ENCODE peak calls at places on chromosomes 1 and 21, in nine cellular contexts. E, V, G, T, I, P, Z, S and L are unnamed samples.

GRCh38 chr1:54200519-54200997 is 591 bp downstream of the MRPL37 start:
- DNase-seq in P (no peak), S (no peak), E (no peak), I (peak), V (no peak), T (no peak), Z (no peak), G (no peak), L (no peak)

GRCh38 chr1:223140551-223140950 is 2.5 kb downstream of the TLR5 start:
- DNase-seq in E (no peak), G (no peak), I (no peak), T (no peak), Z (no peak), V (no peak), P (no peak), S (no peak), L (no peak)

GRCh38 chr21:35882791-35883240 is 177.5 kb downstream of the SETD4 start:
- DNase-seq in P (no peak), G (peak), Z (no peak), S (no peak), E (peak), T (no peak), V (peak), I (peak), L (peak)

GRCh38 chr1:162145966-162146696 is 76.6 kb downstream of the NOS1AP start:
- DNase-seq in V (no peak), S (no peak), T (no peak), I (no peak), E (no peak), P (no peak), G (no peak), Z (no peak), L (no peak)

GRCh38 chr1:55735110-55735509 is 519.9 kb upstream of the USP24 start:
- DNase-seq in P (no peak), V (no peak), E (no peak), G (no peak), I (peak), T (no peak), S (no peak), Z (no peak), L (no peak)

GRCh38 chr1:180503274-180503862 is 991 bp upstream of the ACBD6 start:
- DNase-seq in V (peak), T (no peak), P (no peak), Z (no peak), E (no peak), S (no peak), G (no peak), I (no peak), L (peak)

GRCh38 chr1:30905403-30905802 is 3.2 kb downstream of the SDC3 start:
- DNase-seq in E (no peak), P (no peak), G (no peak), V (no peak), T (no peak), I (no peak), S (no peak), Z (no peak), L (no peak)

GRCh38 chr1:54842206-54842915 is 41.2 kb upstream of the TTC22 start:
- DNase-seq in S (no peak), V (no peak), I (no peak), P (no peak), G (no peak), E (no peak), Z (no peak), T (no peak), L (no peak)

GRCh38 chr1:118627435-118627834 is 360.7 kb downstream of the TBX15 start:
- DNase-seq in I (peak), V (no peak), S (no peak), G (no peak), Z (no peak), P (no peak), T (no peak), E (no peak), L (no peak)

GRCh38 chr1:1171551-1172340 is 1.9 kb upstream of the TTLL10 start:
- DNase-seq in V (no peak), E (no peak), Z (no peak), I (no peak), S (no peak), T (peak), P (no peak), G (peak), L (no peak)

GRCh38 chr1:29502225-29502755 is 266.0 kb downstream of the PTPRU start:
- DNase-seq in V (no peak), P (no peak), T (no peak), S (no peak), I (no peak), Z (no peak), G (no peak), E (no peak), L (no peak)

GRCh38 chr1:180188679-180189175 is 34.1 kb downstream of the QSOX1 start:
- DNase-seq in G (no peak), V (no peak), P (no peak), Z (no peak), E (no peak), S (no peak), T (no peak), I (no peak), L (no peak)

GRCh38 chr1:151822404-151822803 is 9.2 kb downstream of the RORC start:
- DNase-seq in P (no peak), T (no peak), S (no peak), G (no peak), Z (no peak), V (no peak), I (no peak), E (no peak), L (no peak)

GRCh38 chr1:213604477-213604876 is 383.3 kb upstream of the PROX1 start:
- DNase-seq in I (no peak), T (no peak), E (no peak), S (no peak), P (no peak), Z (no peak), V (no peak), G (no peak), L (no peak)

GRCh38 chr1:213605732-213606131 is 382.0 kb upstream of the PROX1 start:
- DNase-seq in I (no peak), Z (no peak), P (no peak), S (no peak), G (no peak), T (peak), V (no peak), E (no peak), L (no peak)

GRCh38 chr1:213600879-213601278 is 386.9 kb upstream of the PROX1 start:
- DNase-seq in I (no peak), G (no peak), S (no peak), P (no peak), E (no peak), Z (no peak), V (no peak), T (no peak), L (no peak)

GRCh38 chr1:213606252-213606820 is 381.4 kb upstream of the PROX1 start:
- DNase-seq in I (no peak), G (no peak), P (no peak), S (no peak), T (no peak), Z (no peak), E (no peak), V (no peak), L (no peak)

DNA sequence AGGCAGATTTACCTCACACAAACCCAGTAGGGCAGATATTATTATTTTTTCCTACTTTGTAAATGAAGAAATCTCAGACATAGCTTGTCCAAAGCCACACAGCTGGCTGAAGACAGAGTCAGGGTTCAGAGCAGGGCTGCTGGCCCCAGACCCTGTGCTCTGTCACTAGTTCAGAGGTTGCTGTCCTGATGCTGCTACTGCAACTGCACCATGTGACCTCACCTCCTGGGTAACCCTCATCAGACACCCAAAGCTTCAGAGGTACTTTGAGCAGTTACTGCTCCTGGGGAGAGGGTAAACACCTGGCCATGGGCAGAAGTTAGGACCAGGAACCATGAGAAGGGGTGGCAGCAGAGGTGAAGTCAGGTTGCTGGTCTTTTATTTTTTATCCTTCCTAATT is 384.7 kb upstream of the PROX1 start:
- DNase-seq in P (no peak), G (no peak), S (no peak), E (no peak), Z (no peak), I (no peak), V (no peak), T (no peak), L (no peak)
- TF ChIP-seq CTCF in P (no peak), G (no peak), S (no peak), E (no peak), Z (no peak), I (no peak), V (no peak), T (no peak), L (no peak)

GRCh38 chr1:76158126-76158525 is 83.6 kb downstream of the ST6GALNAC3 start:
- DNase-seq in T (no peak), P (no peak), Z (no peak), E (no peak), V (no peak), I (no peak), G (no peak), S (no peak), L (no peak)

GRCh38 chr1:76160225-76160624 is 85.7 kb downstream of the ST6GALNAC3 start:
- DNase-seq in I (no peak), V (no peak), G (no peak), P (no peak), E (no peak), Z (no peak), S (no peak), T (no peak), L (no peak)

GRCh38 chr1:76156987-76157386 is 82.4 kb downstream of the ST6GALNAC3 start:
- DNase-seq in S (no peak), I (no peak), T (no peak), Z (no peak), P (no peak), E (no peak), V (no peak), G (no peak), L (no peak)

GRCh38 chr1:76153856-76154212 is 79.3 kb downstream of the ST6GALNAC3 start:
- DNase-seq in I (no peak), S (no peak), G (no peak), V (no peak), E (no peak), Z (no peak), T (no peak), P (no peak), L (no peak)

DNA sequence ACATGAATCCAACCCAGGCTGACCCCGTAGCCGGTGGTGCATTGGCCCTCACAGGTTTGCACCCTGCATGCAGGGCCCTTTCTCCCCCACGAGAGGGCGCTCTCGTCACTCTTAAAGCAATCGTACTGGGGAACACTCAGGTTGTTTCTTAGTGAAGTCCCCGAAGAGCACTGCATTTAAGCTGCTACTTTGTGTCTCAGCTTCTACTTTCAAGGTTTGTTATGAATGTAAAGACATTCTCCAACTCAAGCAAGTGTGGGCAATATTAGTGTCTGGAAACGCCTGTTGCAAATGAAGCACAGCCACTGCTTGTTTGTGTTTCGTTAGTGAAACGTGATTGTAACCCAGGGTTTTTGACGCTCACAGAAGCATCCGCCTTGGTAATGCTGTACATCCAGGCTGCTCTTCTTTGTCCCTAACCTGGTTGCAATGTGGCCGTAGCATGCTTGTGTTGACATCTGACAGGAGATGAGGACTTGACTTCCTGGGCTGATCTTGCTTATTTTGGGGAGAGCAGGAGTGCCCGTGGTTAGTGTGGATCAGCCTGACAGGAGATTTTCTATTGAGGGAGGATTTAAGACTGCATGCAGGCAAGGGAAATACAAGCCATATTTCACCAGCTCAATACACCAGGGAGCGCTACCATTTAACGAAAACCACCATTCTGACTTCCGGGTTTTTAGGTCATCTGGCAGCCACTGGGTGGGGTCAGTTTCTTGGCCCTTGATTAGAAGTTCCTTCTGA is 79.8 kb downstream of the ST6GALNAC3 start:
- DNase-seq in E (peak), S (peak), T (peak), Z (peak), G (peak), I (peak), V (peak), P (peak), L (peak)
- H3K4me3 ChIP-seq in E (peak), S (peak), T (no peak), Z (no peak), G (peak), I (no peak), V (peak), P (peak), L (peak)

GRCh38 chr21:32578107-32578691 is 7.1 kb downstream of the TCP10L start:
- DNase-seq in Z (peak), V (peak), S (no peak), P (no peak), I (peak), E (no peak), T (no peak), G (no peak), L (peak)
- TF ChIP-seq CTCF in Z (peak), V (peak), S (no peak), P (no peak), I (peak), E (peak), T (peak), G (no peak), L (peak)

DNA sequence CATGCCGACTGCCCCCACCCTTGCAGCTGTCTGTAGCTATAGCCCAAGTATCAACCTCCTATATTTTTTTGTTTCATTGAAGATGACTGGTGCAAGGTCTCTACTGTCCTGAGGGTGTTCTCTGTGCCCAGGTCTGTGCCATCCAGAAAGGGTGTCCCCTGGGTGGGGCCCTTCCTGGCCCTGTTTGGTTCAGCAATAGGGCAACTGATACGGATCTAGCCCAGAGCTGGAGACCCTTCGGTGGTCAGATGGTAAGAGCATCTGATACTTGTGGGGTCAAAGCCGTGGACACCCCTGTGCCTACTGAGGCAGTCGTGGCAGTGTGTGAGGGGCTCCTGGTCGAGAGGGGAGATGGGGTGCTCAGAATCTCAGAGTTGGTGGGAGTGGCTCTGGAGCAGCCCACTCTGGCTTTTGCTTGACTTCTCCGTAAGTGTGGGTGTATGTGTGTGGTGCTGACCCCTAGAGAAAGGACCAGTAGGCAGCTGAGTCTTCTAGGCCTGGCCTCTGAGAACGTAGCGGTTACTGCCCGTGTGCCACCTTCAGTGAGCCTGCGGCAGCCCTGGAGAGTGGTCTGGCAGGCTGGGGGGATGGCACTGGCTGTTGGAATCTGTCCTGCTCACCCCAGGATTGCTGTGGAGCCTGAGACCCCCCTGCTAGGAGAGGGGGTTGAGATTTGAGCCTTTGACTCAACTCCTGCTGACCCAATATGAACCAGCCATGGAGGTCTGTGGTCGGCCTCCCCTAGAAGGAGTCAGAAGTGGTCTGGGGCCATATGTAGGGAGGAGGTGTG is 2.7 kb downstream of the AMPD2 start:
- DNase-seq in Z (no peak), G (peak), T (no peak), V (no peak), P (no peak), E (no peak), S (no peak), I (no peak), L (no peak)
- H3K4me3 ChIP-seq in Z (no peak), G (no peak), T (no peak), V (peak), P (peak), E (peak), S (no peak), I (no peak), L (peak)

DNA sequence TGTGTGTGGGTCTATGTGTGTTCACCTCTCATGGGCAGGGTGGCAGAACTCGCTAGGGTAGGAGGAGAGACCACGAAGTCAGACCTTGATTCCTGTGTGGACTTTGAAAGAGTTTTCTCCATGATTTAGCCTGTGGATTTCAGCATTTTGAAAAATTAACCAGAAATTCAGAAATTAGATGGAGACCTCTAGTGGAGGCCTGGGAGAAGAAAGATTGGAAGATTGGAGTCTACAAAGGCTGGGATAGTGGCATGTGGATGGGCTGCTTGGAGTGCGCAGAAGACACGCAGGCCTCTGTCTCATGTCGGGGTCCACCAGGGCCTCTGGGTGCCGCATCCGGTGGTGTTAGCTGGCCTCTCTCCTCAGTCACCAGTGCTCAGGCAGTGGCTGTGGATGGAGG is 18.9 kb upstream of the IGSF5 start:
- DNase-seq in E (no peak), S (no peak), I (no peak), P (no peak), V (no peak), Z (no peak), G (no peak), T (no peak), L (peak)
- TF ChIP-seq CTCF in E (peak), S (no peak), I (no peak), P (no peak), V (no peak), Z (no peak), G (no peak), T (no peak), L (peak)

GRCh38 chr21:46668381-46668780 is 32.9 kb downstream of the PRMT2 start:
- DNase-seq in P (no peak), Z (no peak), S (no peak), T (no peak), I (no peak), G (no peak), V (no peak), E (no peak), L (no peak)
- H3K4me3 ChIP-seq in P (peak), Z (peak), S (no peak), T (peak), I (peak), G (no peak), V (peak), E (peak), L (peak)

GRCh38 chr1:235093013-235093618 is 35.5 kb downstream of the TOMM20 start:
- DNase-seq in T (peak), G (no peak), E (peak), S (peak), P (peak), Z (peak), V (peak), I (no peak), L (peak)
- TF ChIP-seq CTCF in T (peak), G (no peak), E (peak), S (no peak), P (no peak), Z (peak), V (peak), I (no peak), L (peak)